ENCODE peak calls at places on chromosomes 6 and 20, in four cellular contexts. One of them, this sample, is unnamed. For H3K36me3, the result is how much of the 10 kb centered on the place peaks cover.

GRCh38 chr20:52806918-52807317 is 165.2 kb upstream of the TSHZ2 start:
- DNase-seq in fibroblast of lung: no peak
- DNase-seq in neural progenitor cell: no peak
- DNase-seq in hepatocyte: no peak
- DNase-seq in this sample: no peak

GRCh38 chr6:138025528-138025941 is 81.7 kb downstream of the PERP start:
- DNase-seq in hepatocyte: no peak
- DNase-seq in neural progenitor cell: no peak
- DNase-seq in fibroblast of lung: no peak
- DNase-seq in this sample: no peak

GRCh38 chr20:19074828-19075516 is 137.5 kb upstream of the SLC24A3 start:
- DNase-seq in neural progenitor cell: no peak
- DNase-seq in hepatocyte: no peak
- DNase-seq in fibroblast of lung: no peak
- DNase-seq in this sample: no peak

GRCh38 chr6:5094327-5094726 is 9.2 kb downstream of the PPP1R3G start:
- DNase-seq in neural progenitor cell: no peak
- DNase-seq in fibroblast of lung: peak
- DNase-seq in hepatocyte: no peak
- DNase-seq in this sample: peak

GRCh38 chr20:50191065-50191565 is 485 bp downstream of the CEBPB start:
- DNase-seq in hepatocyte: peak
- DNase-seq in fibroblast of lung: no peak
- DNase-seq in neural progenitor cell: no peak
- DNase-seq in this sample: peak

GRCh38 chr6:16966821-16967817 is 134.7 kb upstream of the STMND1 start:
- DNase-seq in fibroblast of lung: no peak
- DNase-seq in hepatocyte: no peak
- DNase-seq in neural progenitor cell: no peak
- DNase-seq in this sample: peak

GRCh38 chr20:46572181-46572580 is 21.7 kb upstream of the OCSTAMP start:
- DNase-seq in hepatocyte: no peak
- DNase-seq in neural progenitor cell: no peak
- DNase-seq in fibroblast of lung: no peak
- DNase-seq in this sample: no peak

GRCh38 chr6:152246554-152247337 is 390.4 kb downstream of the SYNE1 start:
- DNase-seq in neural progenitor cell: no peak
- DNase-seq in hepatocyte: no peak
- DNase-seq in fibroblast of lung: peak
- DNase-seq in this sample: peak

GRCh38 chr20:50467618-50468373 is 42.4 kb upstream of the PTPN1 start:
- DNase-seq in neural progenitor cell: peak
- DNase-seq in hepatocyte: no peak
- DNase-seq in fibroblast of lung: peak
- DNase-seq in this sample: peak

GRCh38 chr6:44193307-44193910 is 23.3 kb upstream of the MYMX start:
- DNase-seq in hepatocyte: no peak
- DNase-seq in fibroblast of lung: no peak
- DNase-seq in neural progenitor cell: no peak
- DNase-seq in this sample: no peak

GRCh38 chr20:4607287-4607713 is 114.4 kb upstream of the PRND start:
- DNase-seq in hepatocyte: peak
- DNase-seq in fibroblast of lung: peak
- DNase-seq in neural progenitor cell: peak
- DNase-seq in this sample: peak

GRCh38 chr6:5249451-5250122 is 11.2 kb downstream of the LYRM4 start:
- DNase-seq in neural progenitor cell: no peak
- DNase-seq in fibroblast of lung: no peak
- DNase-seq in hepatocyte: no peak
- DNase-seq in this sample: peak

GRCh38 chr20:35000922-35001595 is 45.4 kb downstream of the MYH7B start:
- DNase-seq in neural progenitor cell: no peak
- DNase-seq in hepatocyte: no peak
- DNase-seq in fibroblast of lung: no peak
- DNase-seq in this sample: no peak

GRCh38 chr6:42735976-42736375 is 9.9 kb downstream of the TBCC start:
- DNase-seq in neural progenitor cell: no peak
- DNase-seq in fibroblast of lung: no peak
- DNase-seq in hepatocyte: no peak
- DNase-seq in this sample: no peak

DNA sequence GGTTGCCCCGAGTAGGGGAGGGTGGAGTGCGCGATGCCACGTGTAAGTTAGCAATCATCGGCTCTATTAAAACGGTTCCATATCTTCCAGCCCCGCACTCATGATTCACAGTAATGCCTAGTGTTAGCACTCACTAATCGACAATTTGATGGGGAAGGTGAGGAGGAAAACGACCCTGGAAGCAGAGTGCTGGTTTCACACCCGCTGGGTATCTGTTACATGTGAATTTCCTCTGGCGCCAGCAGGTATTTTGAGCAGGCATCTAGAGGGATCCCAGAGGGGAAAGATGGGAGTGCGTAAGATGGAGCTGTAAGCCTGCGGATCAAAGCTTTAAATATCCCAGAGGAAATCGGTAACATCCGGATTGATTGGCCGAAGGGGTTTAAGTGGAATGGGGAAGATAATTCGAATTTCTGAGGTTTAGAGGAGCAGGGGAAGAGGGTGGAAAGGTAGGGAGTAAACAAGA is 34.7 kb upstream of the TCF21 start:
- DNase-seq in hepatocyte: no peak
- DNase-seq in neural progenitor cell: peak
- DNase-seq in fibroblast of lung: no peak
- DNase-seq in this sample: no peak
- TF ChIP-seq EZH2 in hepatocyte: peak
- TF ChIP-seq EZH2 in neural progenitor cell: peak
- TF ChIP-seq EZH2 in fibroblast of lung: no peak
- TF ChIP-seq EZH2 in this sample: peak

GRCh38 chr6:33304216-33304615 is 5.5 kb upstream of the RGL2 start:
- DNase-seq in neural progenitor cell: no peak
- DNase-seq in fibroblast of lung: no peak
- DNase-seq in hepatocyte: no peak
- DNase-seq in this sample: no peak

GRCh38 chr6:33306356-33306755 is 7.5 kb downstream of the TAPBP start:
- DNase-seq in hepatocyte: no peak
- DNase-seq in fibroblast of lung: no peak
- DNase-seq in neural progenitor cell: no peak
- DNase-seq in this sample: no peak

GRCh38 chr6:33301877-33302276 is 3.1 kb upstream of the RGL2 start:
- DNase-seq in neural progenitor cell: no peak
- DNase-seq in hepatocyte: no peak
- DNase-seq in fibroblast of lung: no peak
- DNase-seq in this sample: no peak

GRCh38 chr6:33299237-33299944 is 649 bp upstream of the RGL2 start:
- DNase-seq in hepatocyte: peak
- DNase-seq in neural progenitor cell: peak
- DNase-seq in fibroblast of lung: peak
- DNase-seq in this sample: peak

DNA sequence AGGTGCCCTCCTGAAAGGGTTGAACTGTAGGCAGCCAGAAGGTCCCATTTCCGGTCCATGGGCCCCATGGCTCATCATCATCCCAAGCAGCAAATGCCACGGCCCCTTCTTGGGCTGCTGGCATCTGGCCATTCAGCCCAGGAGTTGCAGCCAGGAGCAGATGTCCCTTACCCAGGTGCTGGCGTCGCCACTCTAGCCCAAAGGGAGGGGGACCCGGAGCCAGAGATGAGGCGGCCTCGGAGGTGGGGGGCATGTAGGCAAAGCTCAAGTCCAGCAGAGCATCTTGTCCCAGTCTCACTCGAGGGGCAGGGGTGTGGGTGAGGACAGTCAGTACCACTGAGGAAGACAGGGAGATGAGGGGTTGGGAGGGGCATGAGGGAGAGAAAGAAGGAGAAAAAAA is 6.3 kb upstream of the RGL2 start:
- DNase-seq in neural progenitor cell: no peak
- DNase-seq in fibroblast of lung: no peak
- DNase-seq in hepatocyte: no peak
- DNase-seq in this sample: no peak
- H3K36me3 ChIP-seq in neural progenitor cell: under half
- H3K36me3 ChIP-seq in fibroblast of lung: under half
- H3K36me3 ChIP-seq in hepatocyte: under half
- H3K36me3 ChIP-seq in this sample: under half

DNA sequence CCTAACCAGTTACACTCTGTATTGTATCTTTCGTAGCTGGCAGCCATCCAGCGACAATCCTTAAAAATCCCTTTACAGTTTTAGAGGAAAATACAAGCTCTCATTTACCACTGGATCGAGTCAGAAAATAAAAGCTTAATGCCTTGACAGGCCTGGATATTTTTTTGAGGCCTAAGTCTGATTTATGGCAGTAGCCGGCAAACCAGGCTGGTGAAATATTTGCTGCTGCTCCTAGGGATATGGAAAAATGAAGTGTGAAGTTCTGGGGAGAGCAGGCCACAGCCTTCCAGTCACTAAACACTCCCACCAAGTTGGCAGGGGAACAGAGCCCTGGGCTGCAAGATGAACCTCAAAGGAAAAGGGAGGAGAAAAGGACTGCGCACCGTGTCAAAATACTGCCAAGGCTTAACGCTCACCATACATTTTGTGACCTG is 213.0 kb upstream of the SUPT3H start:
- DNase-seq in hepatocyte: peak
- DNase-seq in neural progenitor cell: no peak
- DNase-seq in fibroblast of lung: peak
- DNase-seq in this sample: no peak
- H3K27ac ChIP-seq in hepatocyte: peak
- H3K27ac ChIP-seq in neural progenitor cell: no peak
- H3K27ac ChIP-seq in fibroblast of lung: peak
- H3K27ac ChIP-seq in this sample: peak

DNA sequence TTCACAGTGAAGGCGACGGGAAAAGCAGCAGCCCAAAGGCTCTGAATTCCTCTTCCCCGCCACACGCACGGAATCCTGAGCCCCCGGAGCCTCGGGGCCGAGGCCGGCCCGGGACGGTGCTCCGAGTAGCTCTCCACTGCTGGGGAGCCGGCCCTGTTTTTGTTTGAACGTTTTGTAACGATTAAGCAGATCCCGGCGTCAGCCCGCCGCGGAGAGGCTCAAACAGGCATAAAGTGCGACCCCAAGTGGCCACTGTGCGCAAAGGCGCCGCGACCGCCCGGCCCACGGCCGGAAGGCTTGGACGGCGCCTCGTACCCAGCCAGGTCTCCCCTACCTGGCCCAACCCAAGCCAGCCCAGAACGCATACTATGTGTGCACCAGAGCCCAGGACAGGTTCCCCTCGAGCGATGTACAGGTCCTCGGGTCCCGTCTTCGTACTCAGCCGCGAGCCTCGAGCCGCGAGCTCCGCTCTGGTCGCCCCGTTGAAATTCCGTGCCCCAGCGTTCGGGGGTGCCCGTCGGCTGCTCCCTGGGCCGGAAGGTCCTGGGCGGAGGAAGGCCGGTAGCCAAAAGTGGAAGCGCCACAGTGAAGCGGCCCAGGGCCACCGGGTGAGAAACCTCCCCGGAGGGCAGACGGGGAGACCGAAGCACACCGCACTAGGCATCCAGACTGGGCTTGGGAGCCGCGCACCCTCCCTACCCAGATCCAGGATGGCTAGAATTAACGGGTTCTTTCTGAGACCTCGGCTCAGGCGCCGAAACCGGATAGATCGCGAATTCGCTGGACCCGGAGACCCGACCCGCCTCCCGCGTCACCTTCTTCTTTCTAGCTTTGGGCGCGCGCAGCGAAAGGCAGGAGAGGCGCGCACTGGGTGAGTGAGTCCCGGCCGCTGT is 1.2 kb upstream of the MAFB start:
- DNase-seq in neural progenitor cell: peak
- DNase-seq in hepatocyte: peak
- DNase-seq in fibroblast of lung: peak
- DNase-seq in this sample: peak
- TF ChIP-seq EZH2 in neural progenitor cell: peak
- TF ChIP-seq EZH2 in hepatocyte: no peak
- TF ChIP-seq EZH2 in fibroblast of lung: peak
- TF ChIP-seq EZH2 in this sample: no peak

DNA sequence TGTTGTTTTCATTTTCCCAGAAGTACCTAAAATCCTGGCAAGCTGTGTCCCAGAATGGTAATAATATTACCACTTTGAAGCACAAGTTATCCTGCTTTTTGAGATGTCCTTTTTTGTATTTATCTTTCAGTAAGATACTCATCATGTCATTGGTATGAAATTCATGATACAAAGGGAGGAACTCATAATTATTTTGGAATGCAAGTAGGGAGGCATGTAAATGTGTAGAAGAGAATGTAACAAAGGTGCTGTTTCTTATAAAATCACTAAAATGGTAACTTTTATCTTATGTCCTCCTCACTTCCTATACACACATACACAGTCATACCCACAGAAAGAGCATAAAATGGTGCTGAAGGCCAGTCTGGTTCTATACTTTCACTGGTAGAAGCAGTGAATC is 109.9 kb downstream of the CD2AP start:
- DNase-seq in neural progenitor cell: no peak
- DNase-seq in fibroblast of lung: no peak
- DNase-seq in hepatocyte: no peak
- DNase-seq in this sample: peak
- H3K36me3 ChIP-seq in neural progenitor cell: under half
- H3K36me3 ChIP-seq in fibroblast of lung: under half
- H3K36me3 ChIP-seq in hepatocyte: under half
- H3K36me3 ChIP-seq in this sample: under half

DNA sequence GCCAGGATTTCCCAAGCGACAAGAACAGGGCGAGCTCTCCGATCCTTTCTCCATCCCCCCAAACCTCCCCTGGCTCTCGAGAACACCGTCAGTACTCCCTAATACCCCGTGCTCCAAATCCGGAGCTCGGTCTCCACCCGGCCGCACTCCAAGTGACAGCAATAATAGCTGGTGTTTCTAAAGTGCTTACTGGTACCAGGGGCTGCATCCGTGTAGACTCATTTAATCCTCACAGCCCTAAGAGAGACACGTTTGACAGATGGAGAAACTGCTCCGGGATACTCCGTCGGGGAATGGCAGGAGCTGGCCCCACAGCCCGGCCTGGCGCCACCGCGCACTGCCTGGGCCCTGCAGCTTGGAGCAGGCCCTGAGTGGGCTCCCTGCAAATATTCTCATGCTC is 277.0 kb upstream of the QKI start:
- DNase-seq in hepatocyte: no peak
- DNase-seq in neural progenitor cell: no peak
- DNase-seq in fibroblast of lung: no peak
- DNase-seq in this sample: no peak
- H3K27ac ChIP-seq in hepatocyte: no peak
- H3K27ac ChIP-seq in neural progenitor cell: no peak
- H3K27ac ChIP-seq in fibroblast of lung: no peak
- H3K27ac ChIP-seq in this sample: no peak